ENCODE peak calls at places on chromosomes 11 and 22, in seven cellular contexts. S is sigmoid colon, E is upper lobe of left lung, B is stomach, J is HCT116, I is transverse colon, N is HepG2. D is an unnamed sample.

GRCh38 chr11:119061256-119061655 is 4.3 kb upstream of the HYOU1 start:
- DNase-seq in S (no peak), E (no peak), B (no peak), J (no peak), I (no peak), N (no peak), D (no peak)

GRCh38 chr22:27086728-27087450 is 429.5 kb downstream of the MIAT start:
- DNase-seq in S (no peak), E (peak; percentile 48), B (no peak), J (no peak), I (no peak), N (no peak), D (no peak)

GRCh38 chr22:19631899-19632670 is 82.2 kb upstream of the SEPTIN5 start:
- DNase-seq in S (peak; percentile 43), E (no peak), B (no peak), J (peak; percentile 55), I (no peak), N (peak; percentile 32), D (no peak)

GRCh38 chr11:67293090-67293489 is 4.0 kb downstream of the ANKRD13D start:
- DNase-seq in S (no peak), E (no peak), B (no peak), J (no peak), I (no peak), N (no peak), D (no peak)

GRCh38 chr11:22635689-22636088 is 10.1 kb upstream of the FANCF start:
- DNase-seq in S (no peak), E (no peak), B (no peak), J (no peak), I (no peak), N (no peak), D (no peak)

GRCh38 chr11:28393348-28393747 is 285.2 kb downstream of the METTL15 start:
- DNase-seq in S (no peak), E (no peak), B (no peak), J (no peak), I (no peak), N (no peak), D (no peak)

GRCh38 chr11:20337526-20338154 is 25.9 kb upstream of the HTATIP2 start:
- DNase-seq in S (no peak), E (no peak), B (no peak), J (peak; percentile 27), I (peak; percentile 13), N (peak; percentile 18), D (no peak)

GRCh38 chr11:132792341-132793140 is 739.8 kb downstream of the OPCML start:
- DNase-seq in S (no peak), E (peak; percentile 47), B (no peak), J (no peak), I (no peak), N (no peak), D (no peak)

GRCh38 chr11:19728436-19728835 is 15.8 kb downstream of the NAV2 start:
- DNase-seq in S (no peak), E (no peak), B (no peak), J (no peak), I (no peak), N (no peak), D (no peak)

GRCh38 chr22:49439373-49439772 is 388.3 kb downstream of the BRD1 start:
- DNase-seq in S (no peak), E (no peak), B (no peak), J (no peak), I (no peak), N (no peak), D (no peak)

GRCh38 chr11:117818036-117818858 is 6.3 kb downstream of the FXYD2 start:
- DNase-seq in S (no peak), E (peak; percentile 22), B (no peak), J (no peak), I (no peak), N (no peak), D (no peak)

GRCh38 chr22:42286205-42286604 is 15.8 kb upstream of the TCF20 start:
- DNase-seq in S (no peak), E (no peak), B (no peak), J (no peak), I (no peak), N (no peak), D (no peak)

GRCh38 chr11:118162846-118163245 is 10.2 kb upstream of the SCN4B start:
- DNase-seq in S (no peak), E (no peak), B (no peak), J (no peak), I (no peak), N (no peak), D (no peak)

GRCh38 chr11:78417175-78417887 is at the start of gene GAB2:
- DNase-seq in S (no peak), E (peak; percentile 93), B (peak; percentile 51), J (no peak), I (peak; percentile 66), N (no peak), D (no peak)

GRCh38 chr11:95055273-95055897 is 6.2 kb downstream of the KDM4F start:
- DNase-seq in S (no peak), E (no peak), B (no peak), J (no peak), I (no peak), N (no peak), D (no peak)

GRCh38 chr11:64253481-64253880 is 2.2 kb downstream of the PLCB3 start:
- DNase-seq in S (no peak), E (no peak), B (no peak), J (no peak), I (peak; percentile 19), N (no peak), D (no peak)

GRCh38 chr22:46738961-46739870 is 1.2 kb upstream of the CERK start:
- DNase-seq in S (no peak), E (peak; percentile 75), B (peak; percentile 73), J (peak; percentile 81), I (peak; percentile 86), N (peak; percentile 75), D (peak; percentile 61)

GRCh38 chr11:6541356-6541755 is 44.3 kb downstream of the DNHD1 start:
- DNase-seq in S (no peak), E (no peak), B (no peak), J (no peak), I (no peak), N (no peak), D (no peak)

DNA sequence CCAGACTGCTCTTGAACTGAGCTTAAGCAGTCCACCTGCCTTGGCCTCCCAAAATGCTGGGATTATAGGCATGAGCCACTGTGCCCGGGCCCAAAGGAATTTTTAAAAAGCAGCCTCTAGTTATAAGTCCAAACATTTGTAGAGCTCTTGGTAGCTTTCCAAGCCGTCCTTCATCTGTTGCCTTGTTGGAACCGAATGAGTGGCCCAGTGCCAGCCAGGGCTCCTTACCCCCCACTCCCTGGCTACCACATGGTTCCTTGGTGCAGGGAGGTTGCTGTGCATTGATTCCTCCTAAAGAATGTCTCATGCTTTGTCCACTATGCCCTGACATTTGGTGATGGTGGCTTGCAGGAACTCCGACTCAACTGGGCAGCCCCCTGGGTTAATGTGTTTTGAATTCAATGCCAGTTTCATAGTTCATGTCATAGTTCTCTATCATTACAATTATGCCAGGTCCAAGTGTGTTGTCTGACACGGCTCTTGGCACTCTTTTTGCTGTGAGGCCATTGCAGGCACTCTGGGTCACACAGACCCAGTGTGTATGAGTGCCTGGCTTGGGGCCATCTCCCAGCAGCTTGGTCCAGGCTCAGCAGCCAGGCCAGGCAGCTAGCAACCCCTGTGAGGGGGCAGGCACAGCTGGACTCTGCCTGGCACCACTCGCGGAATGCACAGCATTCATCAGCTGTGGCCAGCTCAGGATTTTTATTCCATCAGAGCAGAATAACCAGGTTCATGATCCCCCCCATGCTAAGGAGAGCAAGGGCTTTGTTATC is 13.3 kb upstream of the MICALL1 start:
- DNase-seq in S (peak; percentile 83), E (no peak), B (peak; percentile 85), J (no peak), I (no peak), N (no peak), D (no peak)
- TF ChIP-seq POLR2AphosphoS5 in S (peak; percentile 26), E (no peak), B (no peak), J (no peak), I (no peak), N (no peak), D (no peak)

GRCh38 chr22:36830601-36831000 is 13.8 kb upstream of the PVALB start:
- DNase-seq in S (no peak), E (no peak), B (no peak), J (no peak), I (no peak), N (no peak), D (no peak)

GRCh38 chr22:36828815-36829214 is 12.0 kb upstream of the PVALB start:
- DNase-seq in S (no peak), E (no peak), B (no peak), J (no peak), I (no peak), N (no peak), D (no peak)

GRCh38 chr22:36833073-36833472 is 16.2 kb upstream of the PVALB start:
- DNase-seq in S (no peak), E (no peak), B (no peak), J (no peak), I (no peak), N (no peak), D (no peak)

GRCh38 chr22:36826262-36826661 is 9.4 kb upstream of the PVALB start:
- DNase-seq in S (no peak), E (no peak), B (no peak), J (no peak), I (no peak), N (no peak), D (no peak)

GRCh38 chr22:36829370-36830002 is 12.7 kb upstream of the PVALB start:
- DNase-seq in S (no peak), E (no peak), B (no peak), J (no peak), I (no peak), N (no peak), D (no peak)
- TF ChIP-seq CTCF in S (no peak), E (no peak), B (no peak), J (no peak), I (no peak), N (no peak), D (no peak)

GRCh38 chr11:75792127-75792731 is 22.8 kb upstream of the UVRAG start:
- DNase-seq in S (no peak), E (no peak), B (no peak), J (no peak), I (no peak), N (no peak), D (no peak)
- H3K4me1 ChIP-seq in S (no peaks in the 10 kb centered on the region), E (no peaks in the 10 kb centered on the region), B (no peaks in the 10 kb centered on the region), J (no peaks in the 10 kb centered on the region), I (no peaks in the 10 kb centered on the region), N (peaks cover 73% of the 10 kb centered on the region), D (no peaks in the 10 kb centered on the region)

DNA sequence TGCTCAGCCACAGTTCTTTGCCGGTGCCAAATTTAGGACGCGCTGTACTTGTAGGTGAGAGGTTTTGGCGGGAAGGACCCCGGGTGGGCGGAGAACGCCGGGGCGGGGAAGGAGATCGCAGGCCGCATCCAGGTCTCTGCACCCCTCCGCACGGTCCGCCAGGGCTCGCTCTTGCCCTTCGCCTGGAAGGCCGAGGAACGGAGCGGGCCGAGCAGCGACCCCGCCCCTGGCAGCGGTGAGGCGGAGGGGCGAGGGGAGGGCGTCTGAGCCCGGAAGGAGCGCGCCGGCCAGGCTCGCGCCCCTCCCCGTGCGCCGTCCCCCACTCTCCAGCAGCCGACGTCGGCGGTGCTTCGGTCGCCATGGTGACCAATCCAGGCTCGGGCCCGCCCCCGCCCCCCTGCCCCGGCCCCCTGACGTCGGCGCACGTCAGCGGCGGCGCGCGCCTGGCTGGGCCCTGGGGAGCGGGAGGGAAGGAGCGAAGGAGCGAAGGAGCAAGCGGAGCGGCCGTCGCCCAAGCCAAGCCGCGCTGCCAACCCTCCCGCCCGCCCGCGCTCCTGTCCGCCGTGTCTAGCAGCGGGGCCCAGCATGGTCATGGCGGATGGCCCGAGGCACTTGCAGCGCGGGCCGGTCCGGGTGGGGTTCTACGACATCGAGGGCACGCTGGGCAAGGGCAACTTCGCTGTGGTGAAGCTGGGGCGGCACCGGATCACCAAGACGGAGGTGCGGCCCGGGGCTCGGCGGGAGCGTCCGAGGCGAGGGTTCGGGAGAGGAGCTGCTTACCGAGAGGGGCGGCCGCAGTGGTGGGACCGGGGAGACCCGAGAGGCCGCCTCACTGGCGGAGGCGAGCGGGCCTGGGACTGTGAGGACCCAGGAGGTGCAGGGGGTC is at the start of gene SIK2:
- DNase-seq in S (peak; percentile 98), E (peak; percentile 98), B (peak; percentile 94), J (peak; percentile 87), I (peak; percentile 95), N (peak; percentile 89), D (peak; percentile 94)
- TF ChIP-seq POLR2AphosphoS5 in S (peak; percentile 96), E (peak; percentile 95), B (peak; percentile 96), J (peak; percentile 73), I (peak; percentile 96), N (no peak), D (peak; percentile 75)

D was measured in prostate gland.